ENCODE peak calls at places on chromosomes 3 and 15, in five cellular contexts. One of them, this sample, is unnamed.

GRCh38 chr3:175208316-175208715 is 349.2 kb downstream of the NAALADL2 start:
- DNase-seq in AG04449: no peak
- DNase-seq in tibial nerve: no peak
- DNase-seq in WTC11: no peak
- DNase-seq in tibial artery: no peak
- DNase-seq in this sample: no peak

GRCh38 chr3:151859905-151860304 is 13.5 kb upstream of the SUCNR1 start:
- DNase-seq in WTC11: no peak
- DNase-seq in tibial artery: no peak
- DNase-seq in AG04449: no peak
- DNase-seq in tibial nerve: no peak
- DNase-seq in this sample: no peak

GRCh38 chr15:91342091-91342490 is 242.0 kb downstream of the SV2B start:
- DNase-seq in WTC11: no peak
- DNase-seq in tibial nerve: no peak
- DNase-seq in tibial artery: no peak
- DNase-seq in AG04449: no peak
- DNase-seq in this sample: no peak

GRCh38 chr3:79414821-79415220 is 353.0 kb downstream of the ROBO1 start:
- DNase-seq in WTC11: no peak
- DNase-seq in AG04449: no peak
- DNase-seq in tibial artery: no peak
- DNase-seq in tibial nerve: peak; percentile 44
- DNase-seq in this sample: no peak

GRCh38 chr3:143552851-143553250 is 295.4 kb downstream of the SLC9A9 start:
- DNase-seq in WTC11: no peak
- DNase-seq in AG04449: no peak
- DNase-seq in tibial artery: no peak
- DNase-seq in tibial nerve: no peak
- DNase-seq in this sample: no peak

GRCh38 chr3:49484471-49484870 is 14.4 kb downstream of the DAG1 start:
- DNase-seq in tibial nerve: no peak
- DNase-seq in WTC11: no peak
- DNase-seq in AG04449: no peak
- DNase-seq in tibial artery: no peak
- DNase-seq in this sample: no peak

GRCh38 chr3:30933478-30934207 is 39.2 kb upstream of the GADL1 start:
- DNase-seq in tibial artery: no peak
- DNase-seq in AG04449: no peak
- DNase-seq in tibial nerve: no peak
- DNase-seq in WTC11: no peak
- DNase-seq in this sample: no peak

GRCh38 chr3:126127904-126128303 is 44.0 kb upstream of the SLC41A3 start:
- DNase-seq in tibial nerve: no peak
- DNase-seq in WTC11: no peak
- DNase-seq in tibial artery: peak; percentile 31
- DNase-seq in AG04449: no peak
- DNase-seq in this sample: no peak

GRCh38 chr15:68731318-68731897 is 89.3 kb downstream of the ANP32A start:
- DNase-seq in WTC11: no peak
- DNase-seq in AG04449: no peak
- DNase-seq in tibial nerve: no peak
- DNase-seq in tibial artery: no peak
- DNase-seq in this sample: no peak

GRCh38 chr3:45759851-45760250 is 36.5 kb downstream of the SLC6A20 start:
- DNase-seq in AG04449: no peak
- DNase-seq in tibial nerve: no peak
- DNase-seq in WTC11: no peak
- DNase-seq in tibial artery: no peak
- DNase-seq in this sample: no peak

This sample was measured in BE2C.